ENCODE peak calls at places on chromosomes 5 and 9, in five cellular contexts. K is tibial nerve, D is uterus, L is tibial artery, V is HepG2. I is an unnamed sample.
A peak's percentile ranks its signal among the peaks of the same experiment; 100 is the strongest.

GRCh38 chr5:153896701-153897100 is 142.0 kb downstream of the FAM114A2 start:
- DNase-seq in V (no peak), D (no peak), L (no peak), K (no peak), I (no peak)

GRCh38 chr9:20478780-20479179 is 143.5 kb downstream of the MLLT3 start:
- DNase-seq in K (no peak), D (no peak), V (peak; percentile 15), L (no peak), I (peak; percentile 4)

GRCh38 chr9:109171926-109172325 is 4.9 kb upstream of the FRRS1L start:
- DNase-seq in V (no peak), L (no peak), K (no peak), D (no peak), I (peak; percentile 27)

GRCh38 chr5:4038994-4039393 is 443.4 kb downstream of the IRX1 start:
- DNase-seq in D (no peak), V (no peak), L (no peak), K (no peak), I (no peak)

GRCh38 chr5:80967500-80968181 is 7.5 kb downstream of the RASGRF2 start:
- DNase-seq in L (no peak), K (no peak), D (peak; percentile 50), V (peak; percentile 88), I (peak; percentile 44)

GRCh38 chr5:60399507-60399906 is 300.5 kb downstream of the DEPDC1B start:
- DNase-seq in D (no peak), L (peak; percentile 62), V (no peak), K (no peak), I (no peak)

GRCh38 chr5:57408714-57409113 is 73.9 kb downstream of the ACTBL2 start:
- DNase-seq in V (no peak), K (no peak), L (no peak), D (no peak), I (no peak)

GRCh38 chr5:146291421-146292074 is 47.1 kb upstream of the POU4F3 start:
- DNase-seq in L (no peak), V (peak; percentile 64), K (no peak), D (no peak), I (peak; percentile 11)

GRCh38 chr5:161921781-161922180 is 73.9 kb downstream of the GABRA1 start:
- DNase-seq in K (no peak), D (no peak), V (no peak), L (no peak), I (no peak)

GRCh38 chr5:177428574-177429217 is 2.2 kb downstream of the GRK6 start:
- DNase-seq in L (no peak), D (no peak), V (no peak), K (no peak), I (no peak)

GRCh38 chr5:161085081-161085480 is 233.1 kb upstream of the ATP10B start:
- DNase-seq in K (no peak), L (no peak), V (no peak), D (no peak), I (no peak)

GRCh38 chr5:160479926-160480325 is 58.3 kb downstream of the PTTG1 start:
- DNase-seq in D (no peak), K (no peak), L (no peak), V (no peak), I (no peak)

GRCh38 chr5:74540582-74540981 is 99.9 kb downstream of the ENC1 start:
- DNase-seq in V (no peak), D (no peak), L (no peak), K (no peak), I (peak; percentile 41)

GRCh38 chr5:10761842-10762165 is 770 bp upstream of the DAP start:
- DNase-seq in K (no peak), V (no peak), L (no peak), D (peak; percentile 31), I (peak; percentile 3)

GRCh38 chr9:137593176-137593575 is 2.9 kb upstream of the ZMYND19 start:
- DNase-seq in L (no peak), K (no peak), V (no peak), D (no peak), I (no peak)

GRCh38 chr5:131163315-131164119 is 1.5 kb downstream of the HINT1 start:
- DNase-seq in D (no peak), L (no peak), K (no peak), V (peak; percentile 75), I (no peak)

GRCh38 chr5:59485629-59486439 is 407.7 kb downstream of the PDE4D start:
- DNase-seq in D (no peak), V (no peak), L (no peak), K (no peak), I (peak; percentile 56)

GRCh38 chr9:18185196-18185595 is 288.8 kb upstream of the ADAMTSL1 start:
- DNase-seq in D (no peak), K (no peak), V (no peak), L (no peak), I (no peak)

GRCh38 chr5:17272111-17272510 is 54.7 kb downstream of the BASP1 start:
- DNase-seq in L (no peak), D (no peak), K (no peak), V (no peak), I (no peak)

GRCh38 chr5:17267099-17267498 is 49.7 kb downstream of the BASP1 start:
- DNase-seq in D (no peak), K (no peak), V (no peak), L (no peak), I (no peak)

GRCh38 chr5:17265041-17265440 is 47.6 kb downstream of the BASP1 start:
- DNase-seq in V (no peak), L (no peak), D (no peak), K (no peak), I (no peak)

DNA sequence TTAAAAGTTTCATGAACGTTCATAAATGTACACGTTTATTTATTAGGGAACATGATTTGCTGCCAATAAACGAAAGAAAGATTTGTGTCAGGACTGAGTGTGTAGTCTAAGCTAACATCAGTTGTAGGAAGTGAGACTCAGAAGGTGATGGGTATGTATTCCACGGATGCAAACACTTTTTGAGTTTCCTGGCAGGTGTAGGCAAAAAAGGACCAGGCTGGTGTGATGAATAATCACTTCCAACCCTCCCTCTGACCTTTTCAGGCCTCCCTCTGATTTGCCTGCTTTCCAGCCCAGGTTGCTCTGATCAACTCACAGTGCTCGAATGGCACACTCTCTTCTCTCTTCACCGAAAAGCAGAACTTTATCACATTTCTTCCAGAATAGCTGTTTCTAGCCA is 51.8 kb downstream of the BASP1 start:
- DNase-seq in K (no peak), L (no peak), V (no peak), D (no peak), I (no peak)
- H3K27ac ChIP-seq in K (no peak overlapping the region), L (no peak overlapping the region), V (no peak overlapping the region), D (no peak overlapping the region), I (no peak overlapping the region)

DNA sequence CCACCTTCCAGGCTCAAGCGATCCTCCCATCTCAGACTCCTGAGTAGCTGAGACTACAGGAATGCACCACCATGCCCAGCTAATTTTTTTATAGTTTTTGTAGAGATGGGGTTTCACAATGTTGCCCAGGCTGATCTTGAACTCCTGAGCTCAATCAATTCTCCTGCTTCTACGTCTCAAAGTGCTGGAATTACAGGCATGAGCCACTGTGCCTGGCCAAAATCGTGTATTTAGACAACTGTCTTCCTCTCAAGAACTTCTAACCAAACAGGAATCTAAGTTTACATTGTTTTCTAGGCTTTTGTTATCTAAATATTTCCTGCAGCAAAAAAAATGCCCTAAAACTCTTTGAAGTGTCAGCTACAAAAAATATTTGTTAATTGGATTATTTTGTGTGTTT is 78.8 kb downstream of the NLN start:
- DNase-seq in L (no peak), V (no peak), D (no peak), K (no peak), I (no peak)
- H3K27ac ChIP-seq in L (no peak overlapping the region), V (no peak overlapping the region), D (no peak overlapping the region), K (peak overlapping the region; percentile 91), I (no peak overlapping the region)

GRCh38 chr5:55218966-55219365 is 8.1 kb downstream of the MCIDAS start:
- DNase-seq in K (no peak), D (no peak), V (no peak), L (no peak), I (no peak)

GRCh38 chr5:55222819-55223124 is 4.3 kb downstream of the MCIDAS start:
- DNase-seq in L (no peak), V (no peak), D (no peak), K (no peak), I (no peak)

GRCh38 chr5:55222061-55222818 is 4.9 kb downstream of the MCIDAS start:
- DNase-seq in V (no peak), D (no peak), K (no peak), L (no peak), I (no peak)

GRCh38 chr5:55220433-55221185 is 6.5 kb downstream of the MCIDAS start:
- DNase-seq in K (no peak), D (no peak), V (no peak), L (no peak), I (peak; percentile 22)

GRCh38 chr5:55219770-55220169 is 7.3 kb downstream of the MCIDAS start:
- DNase-seq in D (no peak), V (no peak), L (no peak), K (no peak), I (no peak)
- H3K27ac ChIP-seq in D (no peak overlapping the region), V (no peak overlapping the region), L (no peak overlapping the region), K (no peak overlapping the region), I (no peak overlapping the region)

GRCh38 chr5:87311400-87312279 is 44.0 kb downstream of the RASA1 start:
- DNase-seq in K (no peak), D (no peak), V (peak; percentile 5), L (no peak), I (no peak)
- H3K27ac ChIP-seq in K (no peak overlapping the region), D (no peak overlapping the region), V (no peak overlapping the region), L (no peak overlapping the region), I (no peak overlapping the region)

GRCh38 chr5:147731708-147732551 is 50.6 kb downstream of the JAKMIP2 start:
- DNase-seq in V (no peak), D (no peak), L (no peak), K (no peak), I (no peak)
- H3K27ac ChIP-seq in V (no peak overlapping the region), D (no peak overlapping the region), L (no peak overlapping the region), K (no peak overlapping the region), I (no peak overlapping the region)

DNA sequence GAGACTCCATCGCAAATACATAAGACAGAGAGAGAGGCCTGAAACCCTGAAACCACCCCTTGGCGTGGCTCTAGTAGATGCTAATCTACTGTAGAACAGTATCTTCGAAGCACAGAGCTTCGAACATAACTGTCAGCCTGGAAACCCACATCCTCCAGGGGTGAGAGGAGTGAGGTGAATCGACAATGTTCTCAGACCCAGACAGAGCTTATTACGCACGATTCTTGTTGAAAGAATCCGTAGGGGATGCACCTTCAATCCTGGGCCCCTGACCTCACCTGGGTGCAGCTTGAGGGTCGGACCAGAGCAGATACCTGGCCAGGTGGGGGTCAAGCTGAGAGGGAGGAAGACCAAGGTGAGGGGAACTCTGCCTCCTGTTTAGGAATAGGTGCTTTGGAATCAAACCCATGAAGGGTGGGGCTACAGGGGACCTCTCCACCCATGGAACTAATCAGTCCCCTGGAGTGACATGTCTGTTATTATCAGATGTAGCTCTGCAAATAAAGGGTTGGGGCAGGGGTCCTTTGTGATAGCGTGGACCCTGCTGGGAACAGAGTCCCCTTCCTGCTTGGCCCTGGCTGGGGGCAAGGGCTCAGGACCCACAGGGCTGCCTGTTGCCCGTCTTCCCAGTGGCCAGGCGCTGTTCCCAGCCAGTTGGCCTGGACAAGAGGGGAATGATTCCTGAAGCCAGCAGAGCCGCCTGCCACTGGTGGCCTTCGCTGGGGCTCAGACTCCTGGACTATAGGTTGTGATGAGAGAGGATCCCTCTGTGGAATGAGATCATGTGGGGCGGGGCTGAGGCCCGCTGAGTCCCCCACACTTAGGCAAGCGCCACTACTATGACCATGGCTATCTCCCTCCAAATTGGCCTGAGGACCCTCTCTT is 41.2 kb downstream of the DBH start:
- DNase-seq in D (no peak), V (no peak), K (no peak), L (no peak), I (no peak)
- H3K27ac ChIP-seq in D (no peak overlapping the region), V (no peak overlapping the region), K (no peak overlapping the region), L (no peak overlapping the region), I (no peak overlapping the region)